ENCODE peak calls at places on chromosomes 5 and 9, in eight cellular contexts. One of them, this sample, is unnamed.

GRCh38 chr5:114116981-114117380 is 244.9 kb upstream of the KCNN2 start:
- DNase-seq in stomach: no peak
- DNase-seq in suprapubic skin: no peak
- DNase-seq in GM12878: no peak
- DNase-seq in GM23338: no peak
- DNase-seq in upper lobe of left lung: no peak
- DNase-seq in HepG2: no peak
- DNase-seq in endothelial cell of umbilical vein: no peak
- DNase-seq in this sample: no peak

GRCh38 chr5:56012281-56012963 is 17.7 kb upstream of the IL6ST start:
- DNase-seq in GM12878: no peak
- DNase-seq in GM23338: no peak
- DNase-seq in suprapubic skin: no peak
- DNase-seq in HepG2: peak; percentile 90
- DNase-seq in endothelial cell of umbilical vein: peak; percentile 52
- DNase-seq in upper lobe of left lung: no peak
- DNase-seq in stomach: peak; percentile 54
- DNase-seq in this sample: no peak

GRCh38 chr9:5025416-5025815 is 40.3 kb downstream of the JAK2 start:
- DNase-seq in GM12878: no peak
- DNase-seq in suprapubic skin: no peak
- DNase-seq in HepG2: no peak
- DNase-seq in endothelial cell of umbilical vein: peak; percentile 17
- DNase-seq in upper lobe of left lung: no peak
- DNase-seq in GM23338: no peak
- DNase-seq in stomach: no peak
- DNase-seq in this sample: no peak

GRCh38 chr5:126449751-126450271 is 26.6 kb downstream of the GRAMD2B start:
- DNase-seq in upper lobe of left lung: no peak
- DNase-seq in GM12878: peak; percentile 79
- DNase-seq in HepG2: no peak
- DNase-seq in endothelial cell of umbilical vein: peak; percentile 49
- DNase-seq in GM23338: no peak
- DNase-seq in suprapubic skin: no peak
- DNase-seq in stomach: no peak
- DNase-seq in this sample: no peak

GRCh38 chr5:168341178-168341577 is 49.7 kb downstream of the WWC1 start:
- DNase-seq in suprapubic skin: no peak
- DNase-seq in GM12878: no peak
- DNase-seq in GM23338: no peak
- DNase-seq in stomach: no peak
- DNase-seq in endothelial cell of umbilical vein: no peak
- DNase-seq in upper lobe of left lung: no peak
- DNase-seq in HepG2: no peak
- DNase-seq in this sample: no peak

GRCh38 chr5:165502893-165503696 is 1997.7 kb downstream of the MAT2B start:
- DNase-seq in suprapubic skin: no peak
- DNase-seq in endothelial cell of umbilical vein: peak; percentile 10
- DNase-seq in HepG2: no peak
- DNase-seq in stomach: no peak
- DNase-seq in GM12878: no peak
- DNase-seq in GM23338: no peak
- DNase-seq in upper lobe of left lung: no peak
- DNase-seq in this sample: no peak

GRCh38 chr9:130183133-130183762 is 11.0 kb downstream of the NCS1 start:
- DNase-seq in GM12878: no peak
- DNase-seq in upper lobe of left lung: no peak
- DNase-seq in HepG2: peak; percentile 46
- DNase-seq in GM23338: peak; percentile 50
- DNase-seq in stomach: no peak
- DNase-seq in endothelial cell of umbilical vein: no peak
- DNase-seq in suprapubic skin: no peak
- DNase-seq in this sample: no peak

GRCh38 chr9:105117111-105117682 is 127.3 kb upstream of the SLC44A1 start:
- DNase-seq in GM23338: no peak
- DNase-seq in GM12878: no peak
- DNase-seq in endothelial cell of umbilical vein: no peak
- DNase-seq in upper lobe of left lung: no peak
- DNase-seq in stomach: no peak
- DNase-seq in suprapubic skin: peak; percentile 48
- DNase-seq in HepG2: no peak
- DNase-seq in this sample: no peak

GRCh38 chr9:136544549-136545064 is 1.2 kb downstream of the NOTCH1 start:
- DNase-seq in endothelial cell of umbilical vein: peak; percentile 48
- DNase-seq in suprapubic skin: no peak
- DNase-seq in stomach: peak; percentile 57
- DNase-seq in upper lobe of left lung: peak; percentile 92
- DNase-seq in GM23338: no peak
- DNase-seq in HepG2: no peak
- DNase-seq in GM12878: no peak
- DNase-seq in this sample: peak; percentile 87

GRCh38 chr9:70477146-70477745 is 62.8 kb upstream of the KLF9 start:
- DNase-seq in suprapubic skin: no peak
- DNase-seq in endothelial cell of umbilical vein: peak; percentile 32
- DNase-seq in upper lobe of left lung: no peak
- DNase-seq in GM23338: no peak
- DNase-seq in HepG2: no peak
- DNase-seq in stomach: no peak
- DNase-seq in GM12878: no peak
- DNase-seq in this sample: peak; percentile 40

GRCh38 chr5:5126444-5126843 is 13.7 kb upstream of the ADAMTS16 start:
- DNase-seq in endothelial cell of umbilical vein: no peak
- DNase-seq in upper lobe of left lung: no peak
- DNase-seq in suprapubic skin: no peak
- DNase-seq in GM23338: no peak
- DNase-seq in GM12878: no peak
- DNase-seq in stomach: no peak
- DNase-seq in HepG2: no peak
- DNase-seq in this sample: no peak

GRCh38 chr9:133009906-133010582 is 20.8 kb upstream of the GTF3C5 start:
- DNase-seq in suprapubic skin: peak; percentile 15
- DNase-seq in upper lobe of left lung: no peak
- DNase-seq in endothelial cell of umbilical vein: no peak
- DNase-seq in HepG2: no peak
- DNase-seq in GM12878: no peak
- DNase-seq in stomach: no peak
- DNase-seq in GM23338: no peak
- DNase-seq in this sample: no peak

GRCh38 chr9:30935730-30936129 is 1448.7 kb upstream of the ACO1 start:
- DNase-seq in GM12878: no peak
- DNase-seq in suprapubic skin: no peak
- DNase-seq in GM23338: no peak
- DNase-seq in endothelial cell of umbilical vein: no peak
- DNase-seq in stomach: no peak
- DNase-seq in upper lobe of left lung: no peak
- DNase-seq in HepG2: no peak
- DNase-seq in this sample: no peak

GRCh38 chr9:94867281-94867841 is 140.9 kb downstream of the AOPEP start:
- DNase-seq in GM12878: no peak
- DNase-seq in endothelial cell of umbilical vein: peak; percentile 93
- DNase-seq in stomach: peak; percentile 83
- DNase-seq in GM23338: peak; percentile 17
- DNase-seq in HepG2: peak; percentile 89
- DNase-seq in upper lobe of left lung: no peak
- DNase-seq in suprapubic skin: no peak
- DNase-seq in this sample: peak; percentile 86

GRCh38 chr9:27483576-27483975 is 40.5 kb upstream of the IFNK start:
- DNase-seq in suprapubic skin: no peak
- DNase-seq in endothelial cell of umbilical vein: no peak
- DNase-seq in upper lobe of left lung: no peak
- DNase-seq in GM12878: no peak
- DNase-seq in GM23338: no peak
- DNase-seq in stomach: no peak
- DNase-seq in HepG2: no peak
- DNase-seq in this sample: no peak

GRCh38 chr9:94772654-94773303 is 46.3 kb downstream of the AOPEP start:
- DNase-seq in suprapubic skin: no peak
- DNase-seq in upper lobe of left lung: no peak
- DNase-seq in GM12878: no peak
- DNase-seq in endothelial cell of umbilical vein: no peak
- DNase-seq in HepG2: no peak
- DNase-seq in stomach: no peak
- DNase-seq in GM23338: no peak
- DNase-seq in this sample: no peak

GRCh38 chr5:145830594-145830993 is 4.5 kb downstream of the PRELID2 start:
- DNase-seq in endothelial cell of umbilical vein: no peak
- DNase-seq in HepG2: peak; percentile 49
- DNase-seq in GM12878: no peak
- DNase-seq in stomach: no peak
- DNase-seq in upper lobe of left lung: no peak
- DNase-seq in GM23338: no peak
- DNase-seq in suprapubic skin: no peak
- DNase-seq in this sample: no peak

GRCh38 chr5:178131446-178131996 is 707 bp downstream of the RMND5B start:
- DNase-seq in GM23338: peak; percentile 30
- DNase-seq in suprapubic skin: no peak
- DNase-seq in GM12878: no peak
- DNase-seq in endothelial cell of umbilical vein: no peak
- DNase-seq in HepG2: no peak
- DNase-seq in stomach: no peak
- DNase-seq in upper lobe of left lung: no peak
- DNase-seq in this sample: no peak

GRCh38 chr9:77977210-77977611 is 54.4 kb downstream of the GNAQ start:
- DNase-seq in endothelial cell of umbilical vein: peak; percentile 94
- DNase-seq in upper lobe of left lung: no peak
- DNase-seq in HepG2: peak; percentile 79
- DNase-seq in suprapubic skin: no peak
- DNase-seq in GM12878: no peak
- DNase-seq in GM23338: peak; percentile 85
- DNase-seq in stomach: peak; percentile 66
- DNase-seq in this sample: peak; percentile 72

GRCh38 chr5:153517105-153517700 is 26.7 kb downstream of the GRIA1 start:
- DNase-seq in stomach: no peak
- DNase-seq in upper lobe of left lung: no peak
- DNase-seq in suprapubic skin: no peak
- DNase-seq in GM23338: peak; percentile 12
- DNase-seq in GM12878: no peak
- DNase-seq in HepG2: no peak
- DNase-seq in endothelial cell of umbilical vein: no peak
- DNase-seq in this sample: no peak

GRCh38 chr5:134904621-134905245 is at the start of gene PCBD2:
- DNase-seq in suprapubic skin: peak; percentile 93
- DNase-seq in GM12878: peak; percentile 73
- DNase-seq in endothelial cell of umbilical vein: peak; percentile 90
- DNase-seq in stomach: peak; percentile 93
- DNase-seq in upper lobe of left lung: peak; percentile 99
- DNase-seq in GM23338: peak; percentile 96
- DNase-seq in HepG2: peak; percentile 80
- DNase-seq in this sample: peak; percentile 94

GRCh38 chr5:134906811-134907210 is 1.9 kb downstream of the PCBD2 start:
- DNase-seq in suprapubic skin: no peak
- DNase-seq in HepG2: no peak
- DNase-seq in upper lobe of left lung: no peak
- DNase-seq in GM12878: no peak
- DNase-seq in stomach: no peak
- DNase-seq in GM23338: no peak
- DNase-seq in endothelial cell of umbilical vein: no peak
- DNase-seq in this sample: no peak

GRCh38 chr5:134905246-134905996 is 490 bp downstream of the PCBD2 start:
- DNase-seq in GM12878: peak; percentile 36
- DNase-seq in upper lobe of left lung: peak; percentile 46
- DNase-seq in suprapubic skin: peak; percentile 79
- DNase-seq in HepG2: peak; percentile 65
- DNase-seq in stomach: peak; percentile 58
- DNase-seq in endothelial cell of umbilical vein: peak; percentile 82
- DNase-seq in GM23338: peak; percentile 71
- DNase-seq in this sample: peak; percentile 77

DNA sequence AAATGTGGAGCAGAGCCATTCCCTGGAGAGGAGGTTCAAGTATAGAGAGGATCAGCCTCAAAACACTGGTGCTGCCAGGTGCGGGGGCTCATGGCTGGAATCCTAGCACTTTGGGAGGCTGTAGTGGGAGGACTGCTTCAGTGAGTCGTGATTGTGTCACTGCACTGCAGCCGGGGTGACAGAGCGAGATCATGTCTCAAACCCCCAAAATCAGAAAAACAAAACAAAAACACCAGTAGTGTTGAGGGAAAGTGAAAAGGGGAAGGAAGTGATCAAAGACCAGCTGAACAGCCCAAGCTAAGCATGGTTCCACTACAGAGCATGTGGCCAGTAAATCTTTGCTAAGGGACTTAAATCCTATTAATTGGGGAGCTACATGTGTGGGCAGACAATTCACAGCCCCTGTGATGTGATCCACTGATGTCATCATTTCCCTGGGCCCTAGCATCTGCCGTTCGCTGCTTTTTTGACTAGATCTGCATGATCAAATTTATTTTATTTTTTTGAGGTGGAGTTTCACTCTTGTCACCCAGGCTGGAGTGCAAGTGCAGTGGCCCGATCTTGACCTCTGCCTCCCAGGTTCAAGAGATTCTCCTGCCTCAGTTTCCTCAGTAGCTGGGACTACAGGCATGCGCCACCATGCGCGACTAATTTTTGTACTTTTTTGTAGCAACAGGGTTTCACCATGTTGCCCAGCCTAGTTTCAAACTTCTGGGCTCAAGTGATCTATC is 2.7 kb upstream of the PCBD2 start:
- DNase-seq in HepG2: no peak
- DNase-seq in endothelial cell of umbilical vein: peak; percentile 16
- DNase-seq in GM12878: peak; percentile 60
- DNase-seq in GM23338: no peak
- DNase-seq in upper lobe of left lung: no peak
- DNase-seq in stomach: no peak
- DNase-seq in suprapubic skin: no peak
- DNase-seq in this sample: no peak
- TF ChIP-seq POLR2AphosphoS5 in HepG2: no peak
- TF ChIP-seq POLR2AphosphoS5 in endothelial cell of umbilical vein: no peak
- TF ChIP-seq POLR2AphosphoS5 in GM12878: peak; percentile 46
- TF ChIP-seq POLR2AphosphoS5 in GM23338: no peak
- TF ChIP-seq POLR2AphosphoS5 in upper lobe of left lung: no peak
- TF ChIP-seq POLR2AphosphoS5 in stomach: no peak
- TF ChIP-seq POLR2AphosphoS5 in suprapubic skin: no peak
- TF ChIP-seq POLR2AphosphoS5 in this sample: no peak

GRCh38 chr5:116576043-116576713 is 1.6 kb upstream of the SEMA6A start:
- DNase-seq in HepG2: peak; percentile 24
- DNase-seq in GM12878: no peak
- DNase-seq in GM23338: peak; percentile 93
- DNase-seq in suprapubic skin: no peak
- DNase-seq in stomach: peak; percentile 55
- DNase-seq in endothelial cell of umbilical vein: peak; percentile 72
- DNase-seq in upper lobe of left lung: peak; percentile 91
- DNase-seq in this sample: peak; percentile 80
- H3K4me1 ChIP-seq in HepG2: peaks cover 27% of the 10 kb centered on the region
- H3K4me1 ChIP-seq in GM12878: peaks cover 14% of the 10 kb centered on the region
- H3K4me1 ChIP-seq in GM23338: peaks cover 23% of the 10 kb centered on the region
- H3K4me1 ChIP-seq in suprapubic skin: peaks cover 45% of the 10 kb centered on the region
- H3K4me1 ChIP-seq in stomach: peaks cover 54% of the 10 kb centered on the region
- H3K4me1 ChIP-seq in endothelial cell of umbilical vein: peaks cover 17% of the 10 kb centered on the region
- H3K4me1 ChIP-seq in upper lobe of left lung: peaks cover 28% of the 10 kb centered on the region
- H3K4me1 ChIP-seq in this sample: peaks cover 31% of the 10 kb centered on the region

GRCh38 chr5:37043693-37044092 is 167.1 kb downstream of the NIPBL start:
- DNase-seq in stomach: no peak
- DNase-seq in HepG2: peak; percentile 3
- DNase-seq in endothelial cell of umbilical vein: no peak
- DNase-seq in upper lobe of left lung: no peak
- DNase-seq in GM23338: peak; percentile 38
- DNase-seq in suprapubic skin: no peak
- DNase-seq in GM12878: no peak
- DNase-seq in this sample: no peak
- TF ChIP-seq CTCF in stomach: no peak
- TF ChIP-seq CTCF in HepG2: peak; percentile 37
- TF ChIP-seq CTCF in endothelial cell of umbilical vein: no peak
- TF ChIP-seq CTCF in upper lobe of left lung: no peak
- TF ChIP-seq CTCF in GM23338: peak; percentile 60
- TF ChIP-seq CTCF in suprapubic skin: no peak
- TF ChIP-seq CTCF in GM12878: peak; percentile 33
- TF ChIP-seq CTCF in this sample: no peak

GRCh38 chr5:45252991-45253390 is 443.2 kb downstream of the HCN1 start:
- DNase-seq in suprapubic skin: no peak
- DNase-seq in upper lobe of left lung: no peak
- DNase-seq in GM23338: no peak
- DNase-seq in GM12878: no peak
- DNase-seq in HepG2: no peak
- DNase-seq in endothelial cell of umbilical vein: no peak
- DNase-seq in stomach: no peak
- DNase-seq in this sample: no peak
- TF ChIP-seq POLR2AphosphoS5 in suprapubic skin: no peak
- TF ChIP-seq POLR2AphosphoS5 in upper lobe of left lung: no peak
- TF ChIP-seq POLR2AphosphoS5 in GM23338: no peak
- TF ChIP-seq POLR2AphosphoS5 in GM12878: no peak
- TF ChIP-seq POLR2AphosphoS5 in HepG2: no peak
- TF ChIP-seq POLR2AphosphoS5 in endothelial cell of umbilical vein: no peak
- TF ChIP-seq POLR2AphosphoS5 in stomach: no peak
- TF ChIP-seq POLR2AphosphoS5 in this sample: no peak

This sample was measured in sigmoid colon.